ENCODE peak calls at places on chromosomes 5 and 9, in seven cellular contexts. A is NCI-H524 treated with DMSO at 0.1 percent for 48 hours; Z is stimulated activated CD4-positive, alpha-beta T cell treated with anti-CD3 and anti-CD28 coated beads, Interleukin-2, amount 100 ng/mL, for 48 hours; X is lower leg skin; V is retina; B is AG10803; M is lung microvascular endothelial cell. Q is an unnamed sample.

GRCh38 chr9:130847306-130848217 is 12.5 kb downstream of the ABL1 start:
- DNase-seq in A (no peak), Z (no peak), X (peak), V (peak), B (peak), M (peak), Q (peak)

GRCh38 chr9:109481747-109482325 is 16.3 kb downstream of the PTPN3 start:
- DNase-seq in A (no peak), Z (no peak), X (no peak), V (no peak), B (no peak), M (no peak), Q (no peak)

GRCh38 chr9:84500218-84500617 is 159.7 kb upstream of the SLC28A3 start:
- DNase-seq in A (no peak), Z (no peak), X (no peak), V (no peak), B (no peak), M (no peak), Q (no peak)

GRCh38 chr9:112112519-112112918 is 62.6 kb downstream of the SUSD1 start:
- DNase-seq in A (no peak), Z (no peak), X (no peak), V (no peak), B (peak), M (peak), Q (peak)

GRCh38 chr9:74577956-74578355 is 80.8 kb downstream of the RORB start:
- DNase-seq in A (no peak), Z (no peak), X (no peak), V (no peak), B (peak), M (peak), Q (no peak)

GRCh38 chr5:154511984-154512383 is 34.0 kb upstream of the HAND1 start:
- DNase-seq in A (no peak), Z (no peak), X (no peak), V (no peak), B (no peak), M (no peak), Q (no peak)

GRCh38 chr5:133696782-133697507 is 84.6 kb upstream of the FSTL4 start:
- DNase-seq in A (no peak), Z (no peak), X (no peak), V (no peak), B (no peak), M (no peak), Q (no peak)

GRCh38 chr5:179301376-179301775 is 43.9 kb downstream of the ADAMTS2 start:
- DNase-seq in A (no peak), Z (no peak), X (no peak), V (no peak), B (no peak), M (no peak), Q (no peak)

GRCh38 chr9:38176256-38176655 is 107.2 kb upstream of the SHB start:
- DNase-seq in A (no peak), Z (no peak), X (no peak), V (no peak), B (no peak), M (no peak), Q (no peak)

Q was measured in glomerular endothelial cell.